ENCODE peak calls at places on chromosomes 3 and 15, in ten cellular contexts. One of them, this sample, is unnamed.

GRCh38 chr3:139906441-139906840 is 28.5 kb upstream of the CLSTN2 start:
- DNase-seq in stomach: no peak
- DNase-seq in CD4-positive, alpha-beta T cell: no peak
- DNase-seq in neuronal stem cell: no peak
- DNase-seq in breast epithelium: no peak
- DNase-seq in ovary: no peak
- DNase-seq in right cardiac atrium: no peak
- DNase-seq in lower lobe of right lung: no peak
- DNase-seq in gastrocnemius medialis: no peak
- DNase-seq in prostate gland: no peak
- DNase-seq in this sample: no peak

GRCh38 chr3:159322322-159322939 is 520.6 kb downstream of the MFSD1 start:
- DNase-seq in stomach: no peak
- DNase-seq in CD4-positive, alpha-beta T cell: no peak
- DNase-seq in neuronal stem cell: peak
- DNase-seq in breast epithelium: no peak
- DNase-seq in ovary: no peak
- DNase-seq in right cardiac atrium: peak
- DNase-seq in lower lobe of right lung: peak
- DNase-seq in gastrocnemius medialis: no peak
- DNase-seq in prostate gland: no peak
- DNase-seq in this sample: peak

GRCh38 chr15:97301166-97301565 is 659.3 kb upstream of the ARRDC4 start:
- DNase-seq in stomach: no peak
- DNase-seq in CD4-positive, alpha-beta T cell: no peak
- DNase-seq in neuronal stem cell: no peak
- DNase-seq in breast epithelium: no peak
- DNase-seq in ovary: no peak
- DNase-seq in right cardiac atrium: no peak
- DNase-seq in lower lobe of right lung: no peak
- DNase-seq in gastrocnemius medialis: no peak
- DNase-seq in prostate gland: no peak
- DNase-seq in this sample: no peak

GRCh38 chr3:149581248-149581647 is 76.6 kb downstream of the WWTR1 start:
- DNase-seq in stomach: no peak
- DNase-seq in CD4-positive, alpha-beta T cell: no peak
- DNase-seq in neuronal stem cell: no peak
- DNase-seq in breast epithelium: no peak
- DNase-seq in ovary: no peak
- DNase-seq in right cardiac atrium: no peak
- DNase-seq in lower lobe of right lung: no peak
- DNase-seq in gastrocnemius medialis: no peak
- DNase-seq in prostate gland: no peak
- DNase-seq in this sample: no peak

GRCh38 chr3:42796332-42796885 is 7.9 kb downstream of the HIGD1A start:
- DNase-seq in stomach: no peak
- DNase-seq in CD4-positive, alpha-beta T cell: no peak
- DNase-seq in neuronal stem cell: no peak
- DNase-seq in breast epithelium: no peak
- DNase-seq in ovary: no peak
- DNase-seq in right cardiac atrium: no peak
- DNase-seq in lower lobe of right lung: no peak
- DNase-seq in gastrocnemius medialis: no peak
- DNase-seq in prostate gland: no peak
- DNase-seq in this sample: no peak

GRCh38 chr15:60326824-60327654 is 70.7 kb downstream of the ANXA2 start:
- DNase-seq in stomach: no peak
- DNase-seq in CD4-positive, alpha-beta T cell: peak
- DNase-seq in neuronal stem cell: peak
- DNase-seq in breast epithelium: no peak
- DNase-seq in ovary: no peak
- DNase-seq in right cardiac atrium: no peak
- DNase-seq in lower lobe of right lung: no peak
- DNase-seq in gastrocnemius medialis: no peak
- DNase-seq in prostate gland: peak
- DNase-seq in this sample: peak

GRCh38 chr15:93987068-93987467 is 244.3 kb upstream of the MCTP2 start:
- DNase-seq in stomach: no peak
- DNase-seq in CD4-positive, alpha-beta T cell: no peak
- DNase-seq in neuronal stem cell: no peak
- DNase-seq in breast epithelium: no peak
- DNase-seq in ovary: no peak
- DNase-seq in right cardiac atrium: no peak
- DNase-seq in lower lobe of right lung: no peak
- DNase-seq in gastrocnemius medialis: no peak
- DNase-seq in prostate gland: no peak
- DNase-seq in this sample: no peak

GRCh38 chr3:134315286-134316106 is 58.8 kb downstream of the AMOTL2 start:
- DNase-seq in stomach: no peak
- DNase-seq in CD4-positive, alpha-beta T cell: no peak
- DNase-seq in neuronal stem cell: no peak
- DNase-seq in breast epithelium: peak
- DNase-seq in ovary: peak
- DNase-seq in right cardiac atrium: peak
- DNase-seq in lower lobe of right lung: no peak
- DNase-seq in gastrocnemius medialis: peak
- DNase-seq in prostate gland: no peak
- DNase-seq in this sample: peak

GRCh38 chr3:189186093-189186492 is 14.3 kb downstream of the TPRG1 start:
- DNase-seq in stomach: no peak
- DNase-seq in CD4-positive, alpha-beta T cell: no peak
- DNase-seq in neuronal stem cell: no peak
- DNase-seq in breast epithelium: no peak
- DNase-seq in ovary: no peak
- DNase-seq in right cardiac atrium: peak
- DNase-seq in lower lobe of right lung: no peak
- DNase-seq in gastrocnemius medialis: no peak
- DNase-seq in prostate gland: no peak
- DNase-seq in this sample: peak

GRCh38 chr3:116188231-116188785 is 257.0 kb downstream of the LSAMP start:
- DNase-seq in stomach: no peak
- DNase-seq in CD4-positive, alpha-beta T cell: no peak
- DNase-seq in neuronal stem cell: no peak
- DNase-seq in breast epithelium: no peak
- DNase-seq in ovary: no peak
- DNase-seq in right cardiac atrium: no peak
- DNase-seq in lower lobe of right lung: no peak
- DNase-seq in gastrocnemius medialis: no peak
- DNase-seq in prostate gland: no peak
- DNase-seq in this sample: no peak

GRCh38 chr3:16289144-16289889 is 24.3 kb downstream of the OXNAD1 start:
- DNase-seq in stomach: no peak
- DNase-seq in CD4-positive, alpha-beta T cell: no peak
- DNase-seq in neuronal stem cell: no peak
- DNase-seq in breast epithelium: no peak
- DNase-seq in ovary: no peak
- DNase-seq in right cardiac atrium: no peak
- DNase-seq in lower lobe of right lung: no peak
- DNase-seq in gastrocnemius medialis: no peak
- DNase-seq in prostate gland: no peak
- DNase-seq in this sample: peak

GRCh38 chr3:178202199-178202598 is 334.0 kb upstream of the KCNMB2 start:
- DNase-seq in stomach: no peak
- DNase-seq in CD4-positive, alpha-beta T cell: no peak
- DNase-seq in neuronal stem cell: no peak
- DNase-seq in breast epithelium: no peak
- DNase-seq in ovary: no peak
- DNase-seq in right cardiac atrium: no peak
- DNase-seq in lower lobe of right lung: no peak
- DNase-seq in gastrocnemius medialis: no peak
- DNase-seq in prostate gland: no peak
- DNase-seq in this sample: no peak

DNA sequence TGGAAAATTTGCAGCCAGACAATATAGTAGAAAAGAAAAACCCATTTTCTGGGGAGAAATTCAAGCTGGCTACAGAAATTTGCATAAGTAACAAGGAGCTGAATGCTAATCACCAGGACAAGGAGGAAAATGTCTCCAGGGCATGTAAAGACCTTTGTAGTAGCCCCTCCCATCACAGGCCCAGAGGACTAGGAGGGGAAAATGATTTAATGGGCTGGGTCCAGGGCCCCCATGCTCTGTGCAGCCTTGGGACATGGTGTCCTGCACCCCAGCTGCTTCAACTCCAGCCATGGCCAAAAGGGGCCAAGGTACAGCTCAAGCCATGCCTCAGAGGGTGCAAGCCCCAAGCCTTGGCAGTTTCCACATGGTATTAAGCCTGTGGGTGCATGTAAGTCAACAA is 197.6 kb upstream of the POU1F1 start:
- DNase-seq in stomach: no peak
- DNase-seq in CD4-positive, alpha-beta T cell: no peak
- DNase-seq in neuronal stem cell: no peak
- DNase-seq in breast epithelium: no peak
- DNase-seq in ovary: no peak
- DNase-seq in right cardiac atrium: no peak
- DNase-seq in lower lobe of right lung: no peak
- DNase-seq in gastrocnemius medialis: no peak
- DNase-seq in prostate gland: no peak
- DNase-seq in this sample: no peak
- H3K27ac ChIP-seq in stomach: no peak
- H3K27ac ChIP-seq in CD4-positive, alpha-beta T cell: no peak
- H3K27ac ChIP-seq in neuronal stem cell: no peak
- H3K27ac ChIP-seq in breast epithelium: no peak
- H3K27ac ChIP-seq in ovary: no peak
- H3K27ac ChIP-seq in right cardiac atrium: no peak
- H3K27ac ChIP-seq in lower lobe of right lung: no peak
- H3K27ac ChIP-seq in gastrocnemius medialis: no peak
- H3K27ac ChIP-seq in prostate gland: no peak
- H3K27ac ChIP-seq in this sample: no peak

DNA sequence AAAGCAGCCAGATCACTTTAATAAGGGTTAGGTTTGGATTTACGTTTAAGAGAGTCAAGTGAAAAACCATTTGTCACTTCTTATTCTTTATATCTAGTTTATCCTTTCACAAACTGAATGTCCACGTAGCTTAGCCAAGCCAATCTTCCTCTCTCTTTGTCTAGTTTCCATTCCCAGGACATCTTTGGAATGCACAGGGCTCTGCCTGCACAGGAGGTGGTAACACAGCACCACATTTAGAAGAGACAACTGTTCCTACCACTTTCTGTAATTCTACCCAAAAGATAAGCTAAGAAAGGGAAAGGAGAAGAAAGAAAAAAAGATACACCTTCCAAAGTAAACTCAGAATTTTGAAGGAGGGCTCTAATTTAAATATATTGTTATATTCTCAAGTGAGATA is 67.9 kb downstream of the IGSF11 start:
- DNase-seq in stomach: no peak
- DNase-seq in CD4-positive, alpha-beta T cell: no peak
- DNase-seq in neuronal stem cell: peak
- DNase-seq in breast epithelium: no peak
- DNase-seq in ovary: no peak
- DNase-seq in right cardiac atrium: no peak
- DNase-seq in lower lobe of right lung: no peak
- DNase-seq in gastrocnemius medialis: no peak
- DNase-seq in prostate gland: no peak
- DNase-seq in this sample: no peak
- H3K27ac ChIP-seq in stomach: no peak
- H3K27ac ChIP-seq in CD4-positive, alpha-beta T cell: no peak
- H3K27ac ChIP-seq in neuronal stem cell: peak
- H3K27ac ChIP-seq in breast epithelium: no peak
- H3K27ac ChIP-seq in ovary: no peak
- H3K27ac ChIP-seq in right cardiac atrium: no peak
- H3K27ac ChIP-seq in lower lobe of right lung: no peak
- H3K27ac ChIP-seq in gastrocnemius medialis: no peak
- H3K27ac ChIP-seq in prostate gland: no peak
- H3K27ac ChIP-seq in this sample: no peak

DNA sequence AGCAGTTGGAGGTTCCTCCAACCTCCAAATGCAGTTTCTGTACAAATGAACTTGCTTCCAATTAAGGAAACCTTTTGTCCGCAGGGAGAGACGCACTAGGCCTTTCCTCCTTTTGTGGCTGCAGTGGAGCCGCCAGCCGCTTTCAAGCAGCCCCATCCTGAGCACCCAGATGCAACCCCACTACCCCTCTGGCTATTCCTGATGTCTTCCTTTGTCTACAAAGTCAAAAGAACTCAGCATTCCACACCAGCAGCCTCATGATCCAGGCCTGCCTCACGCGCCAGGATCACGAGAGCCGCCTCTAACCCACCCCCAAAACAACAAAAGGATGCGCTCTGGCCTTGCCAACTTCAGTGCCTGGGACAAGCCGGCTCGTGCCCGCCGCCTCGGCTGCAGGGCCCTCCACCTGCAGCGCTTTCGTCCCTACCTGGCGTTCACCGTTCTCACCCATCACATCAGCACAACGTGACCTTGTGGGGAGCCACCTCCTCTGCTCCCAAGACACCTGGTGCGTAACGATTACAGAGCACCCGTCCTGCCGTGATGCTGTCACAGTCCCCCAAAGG is 48.2 kb upstream of the MUC4 start:
- DNase-seq in stomach: no peak
- DNase-seq in CD4-positive, alpha-beta T cell: no peak
- DNase-seq in neuronal stem cell: no peak
- DNase-seq in breast epithelium: no peak
- DNase-seq in ovary: no peak
- DNase-seq in right cardiac atrium: peak
- DNase-seq in lower lobe of right lung: no peak
- DNase-seq in gastrocnemius medialis: no peak
- DNase-seq in prostate gland: no peak
- DNase-seq in this sample: no peak
- H3K27ac ChIP-seq in stomach: no peak
- H3K27ac ChIP-seq in CD4-positive, alpha-beta T cell: no peak
- H3K27ac ChIP-seq in neuronal stem cell: no peak
- H3K27ac ChIP-seq in breast epithelium: peak
- H3K27ac ChIP-seq in ovary: no peak
- H3K27ac ChIP-seq in right cardiac atrium: no peak
- H3K27ac ChIP-seq in lower lobe of right lung: no peak
- H3K27ac ChIP-seq in gastrocnemius medialis: no peak
- H3K27ac ChIP-seq in prostate gland: peak
- H3K27ac ChIP-seq in this sample: no peak

DNA sequence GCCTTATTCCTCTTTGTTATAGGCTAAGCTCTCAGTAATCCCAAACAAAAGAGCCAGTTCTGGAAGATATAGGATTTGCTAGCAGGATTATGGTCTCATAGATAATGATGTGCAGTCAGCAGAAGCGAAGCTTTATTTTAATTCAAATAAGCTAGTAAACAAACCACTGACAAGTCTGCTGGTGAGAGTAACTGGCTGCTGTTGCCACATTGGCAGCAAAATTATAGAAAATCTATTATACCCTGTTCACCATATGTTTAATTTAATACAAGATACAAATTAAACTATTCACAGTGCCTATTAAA is 18.9 kb upstream of the SOX2 start:
- DNase-seq in stomach: no peak
- DNase-seq in CD4-positive, alpha-beta T cell: no peak
- DNase-seq in neuronal stem cell: no peak
- DNase-seq in breast epithelium: no peak
- DNase-seq in ovary: no peak
- DNase-seq in right cardiac atrium: no peak
- DNase-seq in lower lobe of right lung: no peak
- DNase-seq in gastrocnemius medialis: no peak
- DNase-seq in prostate gland: no peak
- DNase-seq in this sample: no peak
- H3K27ac ChIP-seq in stomach: no peak
- H3K27ac ChIP-seq in CD4-positive, alpha-beta T cell: no peak
- H3K27ac ChIP-seq in neuronal stem cell: no peak
- H3K27ac ChIP-seq in breast epithelium: no peak
- H3K27ac ChIP-seq in ovary: no peak
- H3K27ac ChIP-seq in right cardiac atrium: no peak
- H3K27ac ChIP-seq in lower lobe of right lung: no peak
- H3K27ac ChIP-seq in gastrocnemius medialis: no peak
- H3K27ac ChIP-seq in prostate gland: no peak
- H3K27ac ChIP-seq in this sample: no peak